ENCODE peak calls at places on chromosomes 5 and 9, in six cellular contexts. D is neural progenitor cell; W is A549; O is CD4-positive, alpha-beta T cell; I is WTC11; E is GM12865. F is an unnamed sample.

GRCh38 chr5:175230299-175230698 is 213.7 kb downstream of the DRD1 start:
- DNase-seq in D (no peak), W (no peak), O (no peak), I (no peak), E (no peak), F (no peak)

GRCh38 chr5:3787604-3788003 is 192.0 kb downstream of the IRX1 start:
- DNase-seq in D (peak; percentile 31), W (no peak), O (no peak), I (no peak), E (no peak), F (peak; percentile 6)

GRCh38 chr5:157233515-157233914 is 32.4 kb upstream of the CYFIP2 start:
- DNase-seq in D (no peak), W (no peak), O (no peak), I (no peak), E (no peak), F (no peak)

GRCh38 chr9:21558627-21559401 is 76.7 kb upstream of the IFNE start:
- DNase-seq in D (peak; percentile 46), W (no peak), O (no peak), I (peak; percentile 22), E (no peak), F (no peak)

GRCh38 chr5:8842906-8843590 is 702.8 kb downstream of the SEMA5A start:
- DNase-seq in D (peak; percentile 37), W (no peak), O (no peak), I (no peak), E (no peak), F (no peak)

GRCh38 chr5:668299-668995 is 24.7 kb downstream of the TPPP start:
- DNase-seq in D (no peak), W (no peak), O (no peak), I (no peak), E (no peak), F (no peak)

GRCh38 chr5:91121347-91121993 is 261.6 kb downstream of the ARRDC3 start:
- DNase-seq in D (no peak), W (no peak), O (no peak), I (no peak), E (no peak), F (no peak)

GRCh38 chr9:96122756-96123155 is 179.2 kb downstream of the HSD17B3 start:
- DNase-seq in D (no peak), W (no peak), O (no peak), I (no peak), E (no peak), F (no peak)

GRCh38 chr5:69404659-69405330 is 10.1 kb upstream of the MARVELD2 start:
- DNase-seq in D (no peak), W (no peak), O (no peak), I (no peak), E (no peak), F (no peak)

GRCh38 chr9:86202338-86202882 is 57.0 kb downstream of the C9orf153 start:
- DNase-seq in D (peak; percentile 63), W (peak; percentile 60), O (no peak), I (peak; percentile 19), E (peak; percentile 73), F (no peak)

GRCh38 chr9:115694014-115694413 is 459.6 kb upstream of the PAPPA start:
- DNase-seq in D (peak; percentile 73), W (peak; percentile 22), O (no peak), I (peak; percentile 54), E (peak; percentile 3), F (no peak)

GRCh38 chr5:100861148-100861547 is 41.9 kb downstream of the ST8SIA4 start:
- DNase-seq in D (no peak), W (no peak), O (no peak), I (no peak), E (peak; percentile 51), F (no peak)

GRCh38 chr9:130996205-130996604 is 12.8 kb upstream of the LAMC3 start:
- DNase-seq in D (no peak), W (no peak), O (no peak), I (no peak), E (no peak), F (no peak)

GRCh38 chr9:136293476-136294077 is 10.3 kb downstream of the CCDC187 start:
- DNase-seq in D (no peak), W (no peak), O (no peak), I (no peak), E (no peak), F (no peak)

GRCh38 chr9:71769175-71770165 is 1.2 kb upstream of the CEMIP2 start:
- DNase-seq in D (peak; percentile 94), W (peak; percentile 49), O (peak; percentile 61), I (peak; percentile 89), E (peak; percentile 47), F (peak; percentile 29)

GRCh38 chr9:96495341-96495740 is 45.4 kb downstream of the HABP4 start:
- DNase-seq in D (no peak), W (no peak), O (no peak), I (no peak), E (no peak), F (no peak)

DNA sequence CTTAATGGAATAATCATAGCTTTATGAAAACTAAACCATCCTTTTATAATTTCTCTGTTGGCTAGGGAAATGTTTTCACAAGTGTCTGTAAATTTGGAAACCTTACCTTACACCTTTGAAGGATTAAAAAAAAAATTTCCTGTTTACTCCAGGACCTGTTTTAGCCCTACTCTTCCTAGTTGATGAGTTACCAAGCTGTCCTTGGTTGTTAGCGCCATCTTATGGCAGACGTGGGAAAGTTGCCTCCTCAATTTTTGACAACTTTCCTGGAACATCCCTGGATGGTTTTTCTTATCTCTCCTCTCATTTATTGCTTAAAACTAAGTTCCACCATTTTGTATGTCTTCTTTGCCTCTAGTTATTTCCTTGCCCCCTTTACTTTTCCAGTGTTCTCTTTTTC is 25.7 kb downstream of the ZSWIM6 start:
- DNase-seq in D (peak; percentile 23), W (no peak), O (no peak), I (peak; percentile 54), E (peak; percentile 18), F (no peak)
- TF ChIP-seq CTCF in D (peak; percentile 66), W (no peak), O (no peak), I (peak; percentile 59), E (peak; percentile 33), F (peak; percentile 58)

GRCh38 chr9:6681957-6682501 is 36.5 kb upstream of the GLDC start:
- DNase-seq in D (peak; percentile 13), W (no peak), O (no peak), I (no peak), E (no peak), F (no peak)

GRCh38 chr9:6687180-6687579 is 41.7 kb upstream of the GLDC start:
- DNase-seq in D (no peak), W (no peak), O (no peak), I (no peak), E (no peak), F (no peak)

GRCh38 chr9:6689893-6690634 is 44.5 kb upstream of the GLDC start:
- DNase-seq in D (no peak), W (no peak), O (no peak), I (no peak), E (peak; percentile 74), F (no peak)

GRCh38 chr9:6681147-6681956 is 35.8 kb upstream of the GLDC start:
- DNase-seq in D (peak; percentile 98), W (peak; percentile 99), O (peak; percentile 87), I (peak; percentile 94), E (peak; percentile 99), F (peak; percentile 89)

DNA sequence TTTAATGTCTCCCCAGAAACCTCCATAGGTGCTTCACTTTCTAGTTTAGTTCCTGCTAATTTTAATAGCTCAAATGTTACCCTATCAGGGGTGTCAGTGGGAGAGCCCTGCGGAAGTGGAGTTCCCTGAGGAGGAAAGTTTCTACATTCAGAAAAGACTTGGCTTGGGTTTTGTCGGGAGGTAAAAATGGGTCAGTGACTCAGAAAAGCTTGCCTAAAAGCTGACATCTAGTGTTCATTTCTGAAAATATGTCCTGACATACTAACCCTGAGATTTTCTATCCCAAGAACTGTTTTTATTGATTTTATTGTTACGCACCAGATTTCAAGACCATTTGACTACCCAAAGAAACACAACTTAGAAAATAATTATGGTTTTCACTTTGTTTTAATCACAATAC is 40.9 kb upstream of the GLDC start:
- DNase-seq in D (no peak), W (no peak), O (no peak), I (no peak), E (peak; percentile 64), F (no peak)
- TF ChIP-seq CTCF in D (peak; percentile 16), W (peak; percentile 57), O (peak; percentile 9), I (no peak), E (peak; percentile 29), F (no peak)

GRCh38 chr9:75002422-75003023 is 25.6 kb downstream of the CARNMT1 start:
- DNase-seq in D (no peak), W (no peak), O (no peak), I (no peak), E (no peak), F (no peak)
- TF ChIP-seq CTCF in D (no peak), W (no peak), O (peak; percentile 5), I (no peak), E (no peak), F (peak; percentile 10)

GRCh38 chr9:103323699-103324098 is 328.6 kb downstream of the CYLC2 start:
- DNase-seq in D (no peak), W (no peak), O (no peak), I (no peak), E (no peak), F (no peak)

GRCh38 chr9:103319979-103320378 is 324.8 kb downstream of the CYLC2 start:
- DNase-seq in D (no peak), W (no peak), O (no peak), I (no peak), E (peak; percentile 1), F (no peak)
- TF ChIP-seq CTCF in D (peak; percentile 39), W (no peak), O (no peak), I (peak; percentile 7), E (no peak), F (peak; percentile 54)

GRCh38 chr5:129306725-129307124 is 153.4 kb upstream of the ADAMTS19 start:
- DNase-seq in D (no peak), W (no peak), O (no peak), I (no peak), E (no peak), F (no peak)
- TF ChIP-seq CTCF in D (no peak), W (no peak), O (no peak), I (no peak), E (no peak), F (no peak)

GRCh38 chr5:162607879-162608278 is 540.3 kb downstream of the GABRG2 start:
- DNase-seq in D (no peak), W (no peak), O (no peak), I (no peak), E (no peak), F (no peak)
- TF ChIP-seq CTCF in D (peak; percentile 63), W (no peak), O (no peak), I (no peak), E (peak; percentile 13), F (peak; percentile 59)

GRCh38 chr9:129661029-129661428 is 4.4 kb upstream of the PRRX2 start:
- DNase-seq in D (no peak), W (no peak), O (no peak), I (no peak), E (no peak), F (no peak)
- TF ChIP-seq CTCF in D (no peak), W (no peak), O (no peak), I (no peak), E (no peak), F (no peak)

GRCh38 chr5:160387445-160387844 is 12.4 kb downstream of the FAM200C start:
- DNase-seq in D (no peak), W (no peak), O (no peak), I (no peak), E (no peak), F (no peak)

GRCh38 chr5:160395111-160395510 is 4.7 kb downstream of the FAM200C start:
- DNase-seq in D (no peak), W (no peak), O (no peak), I (no peak), E (no peak), F (no peak)

GRCh38 chr5:160385496-160385895 is 14.4 kb downstream of the FAM200C start:
- DNase-seq in D (no peak), W (no peak), O (no peak), I (no peak), E (no peak), F (no peak)

GRCh38 chr5:160390787-160391696 is 8.8 kb downstream of the FAM200C start:
- DNase-seq in D (peak; percentile 15), W (no peak), O (no peak), I (no peak), E (peak; percentile 11), F (no peak)
- TF ChIP-seq CTCF in D (peak; percentile 63), W (peak; percentile 75), O (peak; percentile 64), I (no peak), E (peak; percentile 35), F (peak; percentile 77)